ENCODE peak calls at places on chromosomes 2 and 18, in five cellular contexts. W, X, H, J and A are unnamed samples.

GRCh38 chr2:63399171-63399570 is 189.1 kb downstream of the WDPCP start:
- DNase-seq in X (no peak), H (no peak), J (no peak), W (no peak), A (no peak)

GRCh38 chr18:64233855-64234254 is 85.0 kb upstream of the LINC00305 start:
- DNase-seq in H (no peak), X (no peak), J (no peak), W (no peak), A (no peak)

GRCh38 chr2:133167990-133168389 is 400.3 kb downstream of the NCKAP5 start:
- DNase-seq in J (no peak), H (no peak), X (no peak), W (no peak), A (no peak)

GRCh38 chr2:228867406-228867805 is 403.7 kb downstream of the PID1 start:
- DNase-seq in W (no peak), J (no peak), X (no peak), H (no peak), A (no peak)

GRCh38 chr2:228318218-228318617 is 136.7 kb upstream of the SPHKAP start:
- DNase-seq in J (peak; percentile 31), H (peak; percentile 5), X (peak; percentile 71), W (peak; percentile 15), A (peak; percentile 14)

GRCh38 chr2:167748536-167748935 is 498.9 kb downstream of the STK39 start:
- DNase-seq in J (no peak), W (no peak), H (no peak), X (no peak), A (no peak)

GRCh38 chr2:120221616-120222015 is 1.6 kb downstream of the TMEM185B start:
- DNase-seq in J (no peak), H (no peak), W (no peak), X (no peak), A (peak; percentile 11)

GRCh38 chr2:138223321-138223720 is 259.0 kb downstream of the HNMT start:
- DNase-seq in W (no peak), H (no peak), J (no peak), X (no peak), A (no peak)

GRCh38 chr2:1477196-1478040 is 64.2 kb downstream of the TPO start:
- DNase-seq in W (no peak), X (no peak), H (no peak), J (no peak), A (peak; percentile 54)

GRCh38 chr2:193469251-193469650 is 1274.5 kb upstream of the TMEFF2 start:
- DNase-seq in W (no peak), J (no peak), H (no peak), X (no peak), A (no peak)

GRCh38 chr2:236578980-236579745 is 9.5 kb downstream of the ACKR3 start:
- DNase-seq in J (no peak), X (no peak), W (no peak), H (no peak), A (peak; percentile 73)

GRCh38 chr2:10281891-10282290 is 20.8 kb upstream of the HPCAL1 start:
- DNase-seq in W (no peak), H (no peak), X (no peak), J (no peak), A (peak; percentile 28)

GRCh38 chr2:19569300-19569791 is 210.9 kb upstream of the OSR1 start:
- DNase-seq in J (no peak), W (peak; percentile 13), X (no peak), H (no peak), A (no peak)

GRCh38 chr18:49277395-49278036 is 182.9 kb downstream of the DYM start:
- DNase-seq in H (no peak), W (peak; percentile 17), X (no peak), J (no peak), A (no peak)

GRCh38 chr18:49275448-49275847 is 185.0 kb downstream of the DYM start:
- DNase-seq in W (no peak), J (no peak), H (no peak), X (no peak), A (no peak)

GRCh38 chr18:49274188-49274714 is 186.2 kb downstream of the DYM start:
- DNase-seq in H (no peak), X (no peak), W (peak; percentile 78), J (no peak), A (no peak)

GRCh38 chr18:49276680-49277079 is 183.8 kb downstream of the DYM start:
- DNase-seq in H (no peak), W (no peak), J (no peak), X (no peak), A (no peak)

GRCh38 chr18:49273201-49273880 is 187.1 kb downstream of the DYM start:
- DNase-seq in H (no peak), J (peak; percentile 30), X (no peak), W (no peak), A (no peak)
- H3K36me3 ChIP-seq in H (peaks cover 12% of the 10 kb centered on the region), J (no peaks in the 10 kb centered on the region), X (peaks cover 2% of the 10 kb centered on the region), W (no peaks in the 10 kb centered on the region), A (no peaks in the 10 kb centered on the region)

GRCh38 chr2:101204400-101205095 is 48.1 kb upstream of the CNOT11 start:
- DNase-seq in X (no peak), W (peak; percentile 15), H (no peak), J (no peak), A (no peak)

GRCh38 chr2:101208830-101209229 is 43.9 kb upstream of the CNOT11 start:
- DNase-seq in J (no peak), W (no peak), X (no peak), H (no peak), A (no peak)

GRCh38 chr2:101200714-101201113 is 49.5 kb upstream of the TBC1D8 start:
- DNase-seq in X (no peak), H (no peak), J (no peak), W (peak; percentile 69), A (no peak)

GRCh38 chr2:101206080-101206479 is 46.6 kb upstream of the CNOT11 start:
- DNase-seq in J (no peak), W (no peak), X (no peak), H (no peak), A (no peak)

GRCh38 chr2:101205521-101205998 is 47.1 kb upstream of the CNOT11 start:
- DNase-seq in X (peak; percentile 70), W (peak; percentile 91), H (peak; percentile 76), J (peak; percentile 52), A (peak; percentile 71)
- H3K4me3 ChIP-seq in X (no peak overlapping the region), W (peak overlapping the region; percentile 26), H (peak overlapping the region; percentile 53), J (no peak overlapping the region), A (no peak overlapping the region)

GRCh38 chr2:232485333-232485756 is 2.3 kb downstream of the ECEL1 start:
- DNase-seq in H (no peak), X (no peak), J (no peak), W (no peak), A (no peak)
- H3K27me3 ChIP-seq in H (peaks cover 18% of the 10 kb centered on the region), X (peaks cover 99% of the 10 kb centered on the region), J (peaks cover 42% of the 10 kb centered on the region), W (peaks cover 21% of the 10 kb centered on the region), A (peaks cover 52% of the 10 kb centered on the region)

GRCh38 chr2:53877112-53877511 is 17.3 kb upstream of the GPR75 start:
- DNase-seq in J (no peak), X (no peak), W (no peak), H (no peak), A (no peak)

GRCh38 chr2:53884883-53885282 is 25.1 kb upstream of the GPR75 start:
- DNase-seq in W (no peak), J (no peak), H (no peak), X (no peak), A (no peak)

GRCh38 chr2:53880756-53881155 is 21.0 kb upstream of the GPR75 start:
- DNase-seq in W (peak; percentile 62), H (no peak), X (no peak), J (no peak), A (no peak)

GRCh38 chr2:53877556-53877955 is 17.8 kb upstream of the GPR75 start:
- DNase-seq in H (no peak), J (no peak), X (no peak), W (no peak), A (no peak)

GRCh38 chr2:53881360-53881759 is 21.6 kb upstream of the GPR75 start:
- DNase-seq in H (no peak), W (no peak), X (no peak), J (no peak), A (no peak)
- H3K36me3 ChIP-seq in H (peaks cover 43% of the 10 kb centered on the region), W (peaks cover 8% of the 10 kb centered on the region), X (peaks cover 51% of the 10 kb centered on the region), J (no peaks in the 10 kb centered on the region), A (peaks cover 15% of the 10 kb centered on the region)

GRCh38 chr2:113699048-113699447 is 57.4 kb downstream of the SLC35F5 start:
- DNase-seq in J (no peak), X (no peak), W (no peak), H (no peak), A (no peak)
- H3K4me3 ChIP-seq in J (no peak overlapping the region), X (no peak overlapping the region), W (no peak overlapping the region), H (no peak overlapping the region), A (no peak overlapping the region)

GRCh38 chr2:161426416-161426787 is 10.3 kb downstream of the TBR1 start:
- DNase-seq in W (no peak), H (peak; percentile 33), J (no peak), X (no peak), A (peak; percentile 56)
- H3K27me3 ChIP-seq in W (peaks cover 67% of the 10 kb centered on the region), H (peaks cover 42% of the 10 kb centered on the region), J (peaks cover 73% of the 10 kb centered on the region), X (peaks cover 94% of the 10 kb centered on the region), A (peaks cover 88% of the 10 kb centered on the region)

DNA sequence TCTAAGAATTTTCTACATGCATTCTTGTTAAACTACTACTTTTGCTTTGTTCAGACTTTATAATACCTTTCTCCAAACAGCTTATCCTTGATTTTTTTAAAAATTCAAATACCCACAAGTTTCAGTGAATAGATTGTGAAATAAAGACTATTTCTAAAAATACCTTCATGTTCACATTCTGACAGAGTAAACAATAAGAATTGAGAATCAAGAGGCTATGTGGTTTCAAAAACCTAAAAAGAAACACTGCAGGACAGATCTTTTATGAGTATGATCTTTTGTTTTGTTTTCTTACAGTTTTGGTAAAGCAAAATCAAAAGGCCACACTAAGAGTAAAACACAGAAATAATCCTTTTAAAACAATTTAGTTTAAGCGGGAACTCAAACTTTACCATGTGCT is 21.2 kb downstream of the ALS2 start:
- DNase-seq in J (no peak), H (no peak), X (no peak), W (no peak), A (no peak)
- H3K36me3 ChIP-seq in J (no peaks in the 10 kb centered on the region), H (peaks cover 68% of the 10 kb centered on the region), X (peaks cover 8% of the 10 kb centered on the region), W (peaks cover 12% of the 10 kb centered on the region), A (peaks cover 11% of the 10 kb centered on the region)